ENCODE peak calls at places on chromosome 3, in ten cellular contexts. R, P, V, S, T, O, I, U, G and N are unnamed samples.

GRCh38 chr3:119433613-119434325 is 29.6 kb downstream of the TMEM39A start:
- DNase-seq in R (no peak), P (no peak), V (no peak), S (no peak), T (no peak), O (no peak), I (no peak), U (no peak), G (no peak), N (no peak)

GRCh38 chr3:47523310-47524073 is 10.0 kb upstream of the ELP6 start:
- DNase-seq in R (no peak), P (no peak), V (no peak), S (no peak), T (no peak), O (no peak), I (no peak), U (no peak), G (no peak), N (no peak)

GRCh38 chr3:72336821-72337479 is 511.3 kb downstream of the SHQ1 start:
- DNase-seq in R (peak), P (no peak), V (no peak), S (peak), T (no peak), O (no peak), I (peak), U (no peak), G (peak), N (peak)

GRCh38 chr3:15453991-15454625 is 26.7 kb downstream of the EAF1 start:
- DNase-seq in R (peak), P (no peak), V (no peak), S (no peak), T (no peak), O (no peak), I (no peak), U (no peak), G (no peak), N (no peak)

GRCh38 chr3:122553171-122553570 is 10.9 kb downstream of the PARP9 start:
- DNase-seq in R (no peak), P (no peak), V (no peak), S (no peak), T (no peak), O (no peak), I (no peak), U (no peak), G (no peak), N (no peak)

GRCh38 chr3:45414341-45414740 is 26.0 kb downstream of the LARS2 start:
- DNase-seq in R (no peak), P (no peak), V (no peak), S (no peak), T (no peak), O (no peak), I (no peak), U (no peak), G (no peak), N (no peak)

GRCh38 chr3:177286034-177286433 is 88.8 kb upstream of the TBL1XR1 start:
- DNase-seq in R (no peak), P (no peak), V (no peak), S (no peak), T (no peak), O (no peak), I (no peak), U (no peak), G (no peak), N (no peak)

GRCh38 chr3:56154297-56154696 is 314.0 kb downstream of the ERC2 start:
- DNase-seq in R (no peak), P (no peak), V (no peak), S (no peak), T (no peak), O (no peak), I (no peak), U (no peak), G (no peak), N (no peak)

GRCh38 chr3:197858133-197858532 is 67.1 kb downstream of the LRCH3 start:
- DNase-seq in R (no peak), P (no peak), V (no peak), S (no peak), T (no peak), O (no peak), I (no peak), U (no peak), G (no peak), N (no peak)

GRCh38 chr3:116702370-116702769 is 7.2 kb upstream of the TUSC7 start:
- DNase-seq in R (no peak), P (no peak), V (no peak), S (no peak), T (no peak), O (no peak), I (no peak), U (no peak), G (no peak), N (no peak)

GRCh38 chr3:26712211-26713026 is 89.8 kb downstream of the LRRC3B start:
- DNase-seq in R (no peak), P (no peak), V (no peak), S (peak), T (peak), O (no peak), I (peak), U (no peak), G (no peak), N (no peak)

GRCh38 chr3:195566797-195567196 is 16.9 kb downstream of the APOD start:
- DNase-seq in R (no peak), P (no peak), V (no peak), S (peak), T (no peak), O (no peak), I (no peak), U (no peak), G (no peak), N (no peak)

GRCh38 chr3:69407908-69408307 is 22.0 kb upstream of the FRMD4B start:
- DNase-seq in R (no peak), P (no peak), V (no peak), S (no peak), T (no peak), O (no peak), I (no peak), U (no peak), G (no peak), N (no peak)

GRCh38 chr3:99639579-99639978 is 1.2 kb downstream of the COL8A1 start:
- DNase-seq in R (no peak), P (no peak), V (no peak), S (no peak), T (no peak), O (no peak), I (peak), U (no peak), G (no peak), N (no peak)

GRCh38 chr3:119437852-119438251 is 25.6 kb downstream of the TMEM39A start:
- DNase-seq in R (no peak), P (no peak), V (no peak), S (no peak), T (no peak), O (no peak), I (no peak), U (no peak), G (no peak), N (no peak)